ENCODE peak calls at places on chromosomes 16 and 17, in nine cellular contexts. T is body of pancreas; H is cardiac fibroblast; N is NAMALWA; Y is stomach; V is amygdala; K is hepatic stellate cell; R is stimulated activated CD8-positive, alpha-beta memory T cell treated with anti-CD3 and anti-CD28 coated beads, Interleukin-15, amount 100 ng/mL, for 4 hours; G is tibial nerve. S is an unnamed sample.

GRCh38 chr17:20948984-20949777 is 93.6 kb downstream of the USP22 start:
- DNase-seq in T (no peak), H (no peak), N (no peak), Y (no peak), V (no peak), K (no peak), R (no peak), G (no peak), S (no peak)

GRCh38 chr17:28811594-28812135 is 30.9 kb downstream of the FAM222B start:
- DNase-seq in T (no peak), H (peak), N (no peak), Y (no peak), V (no peak), K (peak), R (no peak), G (no peak), S (no peak)

GRCh38 chr17:75524971-75525805 is at the start of gene LLGL2:
- DNase-seq in T (peak), H (peak), N (peak), Y (peak), V (peak), K (peak), R (peak), G (no peak), S (no peak)

GRCh38 chr16:15507959-15508336 is 73.6 kb downstream of the BMERB1 start:
- DNase-seq in T (no peak), H (no peak), N (no peak), Y (no peak), V (no peak), K (no peak), R (no peak), G (no peak), S (no peak)

GRCh38 chr17:80101946-80102706 is 745 bp downstream of the GAA start:
- DNase-seq in T (no peak), H (peak), N (peak), Y (no peak), V (peak), K (peak), R (no peak), G (peak), S (no peak)

GRCh38 chr17:50267074-50267841 is 7.0 kb upstream of the TMEM92 start:
- DNase-seq in T (no peak), H (peak), N (no peak), Y (no peak), V (no peak), K (peak), R (no peak), G (no peak), S (peak)

GRCh38 chr17:18201108-18201507 is 17.5 kb downstream of the ALKBH5 start:
- DNase-seq in T (no peak), H (no peak), N (no peak), Y (no peak), V (no peak), K (no peak), R (no peak), G (no peak), S (no peak)

GRCh38 chr17:4600563-4600962 is 16.2 kb downstream of the SMTNL2 start:
- DNase-seq in T (no peak), H (no peak), N (no peak), Y (no peak), V (no peak), K (no peak), R (no peak), G (no peak), S (no peak)

GRCh38 chr16:24667244-24667764 is 62.1 kb upstream of the TNRC6A start:
- DNase-seq in T (no peak), H (no peak), N (no peak), Y (no peak), V (no peak), K (no peak), R (no peak), G (no peak), S (no peak)

GRCh38 chr16:66030036-66030435 is 336.5 kb upstream of the CDH5 start:
- DNase-seq in T (no peak), H (no peak), N (no peak), Y (no peak), V (no peak), K (peak), R (no peak), G (no peak), S (no peak)

GRCh38 chr16:54280751-54281150 is 5.8 kb downstream of the IRX3 start:
- DNase-seq in T (no peak), H (peak), N (no peak), Y (no peak), V (no peak), K (no peak), R (no peak), G (no peak), S (no peak)